ENCODE peak calls at places on chromosome 3, in eight cellular contexts. U is Caco-2, E is epithelial cell of proximal tubule, I is fibroblast of mammary gland, C is neural progenitor cell, T is astrocyte of the spinal cord, D is lung, Q is transverse colon. O is an unnamed sample.

GRCh38 chr3:57556459-57557087 is 499 bp downstream of the PDE12 start:
- DNase-seq in U (peak; percentile 41), C (no peak), E (no peak), Q (peak; percentile 33), D (no peak), I (peak; percentile 24), T (no peak), O (peak; percentile 42)

GRCh38 chr3:11953350-11953749 is 50.8 kb upstream of the SYN2 start:
- DNase-seq in U (no peak), D (no peak), E (no peak), T (no peak), Q (no peak), I (no peak), C (no peak), O (no peak)

GRCh38 chr3:141380987-141381386 is 12.7 kb downstream of the ZBTB38 start:
- DNase-seq in U (no peak), E (no peak), T (no peak), Q (no peak), D (no peak), I (no peak), C (no peak), O (no peak)

GRCh38 chr3:66609660-66610547 is 109.1 kb upstream of the LRIG1 start:
- DNase-seq in Q (no peak), C (peak; percentile 88), D (no peak), U (no peak), I (no peak), T (peak; percentile 95), E (peak; percentile 50), O (peak; percentile 93)

GRCh38 chr3:124607163-124607562 is 123.1 kb upstream of the UMPS start:
- DNase-seq in C (no peak), T (peak; percentile 86), I (peak; percentile 87), E (peak; percentile 33), Q (no peak), D (no peak), U (no peak), O (peak; percentile 80)

GRCh38 chr3:172658344-172659245 is 52.3 kb downstream of the NCEH1 start:
- DNase-seq in I (peak; percentile 99), Q (no peak), T (peak; percentile 98), C (no peak), D (no peak), U (no peak), E (peak; percentile 96), O (peak; percentile 100)

GRCh38 chr3:123028233-123028828 is 768 bp upstream of the SEMA5B start:
- DNase-seq in D (no peak), U (no peak), T (peak; percentile 71), E (peak; percentile 23), C (peak; percentile 81), Q (peak; percentile 31), I (peak; percentile 85), O (peak; percentile 89)

GRCh38 chr3:48985977-48986376 is 4.1 kb upstream of the P4HTM start:
- DNase-seq in C (no peak), I (no peak), U (no peak), E (no peak), Q (no peak), T (no peak), D (no peak), O (no peak)

GRCh38 chr3:36992806-36993325 is at the start of gene EPM2AIP1:
- DNase-seq in D (peak; percentile 100), I (no peak), T (no peak), E (no peak), C (peak; percentile 91), Q (no peak), U (no peak), O (no peak)

GRCh38 chr3:45516829-45517228 is 77.7 kb upstream of the LIMD1 start:
- DNase-seq in Q (no peak), T (peak; percentile 65), D (no peak), U (no peak), I (peak; percentile 35), E (no peak), C (no peak), O (peak; percentile 85)

GRCh38 chr3:192878374-192878773 is 39.3 kb downstream of the MB21D2 start:
- DNase-seq in Q (no peak), U (no peak), T (no peak), C (no peak), E (no peak), I (no peak), D (no peak), O (no peak)

GRCh38 chr3:82080261-82080660 is 318.8 kb upstream of the GBE1 start:
- DNase-seq in Q (no peak), U (no peak), T (peak; percentile 29), D (no peak), E (no peak), I (no peak), C (no peak), O (peak; percentile 39)

GRCh38 chr3:128278761-128279593 is 125.7 kb downstream of the EEFSEC start:
- DNase-seq in I (peak; percentile 93), C (peak; percentile 84), Q (peak; percentile 25), E (no peak), D (peak; percentile 43), T (peak; percentile 94), U (no peak), O (peak; percentile 74)

GRCh38 chr3:1700650-1701049 is 398.0 kb upstream of the CNTN4 start:
- DNase-seq in E (no peak), C (no peak), I (no peak), T (no peak), Q (no peak), U (no peak), D (no peak), O (no peak)

GRCh38 chr3:160331127-160331937 is 67.7 kb downstream of the IFT80 start:
- DNase-seq in Q (no peak), E (peak; percentile 68), U (no peak), T (peak; percentile 87), C (no peak), I (peak; percentile 78), D (no peak), O (peak; percentile 92)

GRCh38 chr3:5007873-5008272 is 28.6 kb downstream of the BHLHE40 start:
- DNase-seq in I (no peak), T (no peak), U (no peak), Q (no peak), D (no peak), C (no peak), E (no peak), O (no peak)

GRCh38 chr3:5005367-5005766 is 26.1 kb downstream of the BHLHE40 start:
- DNase-seq in C (no peak), T (no peak), U (no peak), D (no peak), I (no peak), E (no peak), Q (no peak), O (no peak)

GRCh38 chr3:5004319-5005152 is 25.3 kb downstream of the BHLHE40 start:
- DNase-seq in U (no peak), C (no peak), I (no peak), D (no peak), T (no peak), E (no peak), Q (no peak), O (no peak)

GRCh38 chr3:5009506-5010100 is 30.4 kb downstream of the BHLHE40 start:
- DNase-seq in C (no peak), I (peak; percentile 53), U (no peak), Q (no peak), T (peak; percentile 26), E (no peak), D (no peak), O (no peak)

DNA sequence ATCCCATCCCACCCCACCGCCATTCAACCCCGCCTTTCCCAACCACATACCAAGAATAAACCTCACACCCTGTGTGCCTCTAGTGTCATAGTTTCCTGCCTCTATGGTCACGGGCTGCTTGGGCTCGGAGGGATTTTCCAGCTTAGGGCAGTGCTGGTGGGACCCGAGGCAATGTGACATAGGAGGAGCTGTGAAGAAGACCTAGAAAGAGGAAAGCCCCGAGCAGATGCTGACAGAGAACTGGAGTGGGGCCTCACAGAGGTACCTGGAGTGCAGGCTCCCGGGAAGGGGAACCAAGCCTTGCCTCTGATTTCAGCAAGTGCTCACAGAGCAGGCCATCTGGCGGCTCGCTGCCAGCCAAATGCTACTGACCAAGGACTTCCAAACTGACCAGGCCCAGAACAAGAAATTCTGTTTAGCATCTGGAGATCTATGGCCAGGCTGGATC is 27.5 kb downstream of the BHLHE40 start:
- DNase-seq in I (no peak), C (no peak), E (no peak), T (no peak), U (no peak), D (no peak), Q (no peak), O (no peak)
- H3K4me3 ChIP-seq in I (no peak overlapping the region), C (no peak overlapping the region), E (no peak overlapping the region), T (no peak overlapping the region), U (no peak overlapping the region), D (no peak overlapping the region), Q (no peak overlapping the region), O (no peak overlapping the region)

DNA sequence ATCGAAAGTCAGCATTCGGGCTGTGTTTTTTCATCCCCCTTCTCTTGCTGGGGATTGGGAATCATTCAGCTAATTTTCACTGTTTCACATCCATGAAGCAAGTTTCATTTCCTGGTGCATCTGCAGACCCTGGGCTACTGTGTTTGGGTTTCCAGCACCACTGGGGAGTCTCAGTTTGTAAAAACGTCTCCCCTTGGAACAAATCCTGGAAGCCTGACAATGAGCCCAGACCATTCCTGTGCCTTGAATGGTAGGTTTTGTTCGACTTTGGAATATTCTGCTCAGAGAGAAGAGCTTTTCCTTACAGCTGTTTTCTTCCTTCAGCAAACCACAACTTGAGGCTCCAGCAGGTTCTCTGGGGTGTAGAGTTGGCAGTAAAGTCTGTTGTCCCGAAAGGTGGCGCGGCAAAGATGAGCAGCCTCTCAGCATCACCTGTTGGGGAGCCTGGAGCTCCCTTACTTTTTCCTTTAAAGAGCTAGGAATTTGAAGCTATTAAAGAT is 65.3 kb downstream of the BOC start:
- DNase-seq in Q (no peak), T (no peak), I (no peak), U (no peak), D (no peak), E (no peak), C (no peak), O (no peak)
- H3K4me3 ChIP-seq in Q (no peak overlapping the region), T (peak overlapping the region; percentile 23), I (no peak overlapping the region), U (no peak overlapping the region), D (no peak overlapping the region), E (no peak overlapping the region), C (no peak overlapping the region), O (peak overlapping the region; percentile 49)

GRCh38 chr3:142857056-142857455 is 31.8 kb downstream of the PCOLCE2 start:
- DNase-seq in C (peak; percentile 51), U (no peak), D (no peak), E (peak; percentile 48), T (no peak), Q (peak; percentile 27), I (no peak), O (peak; percentile 23)
- H3K4me3 ChIP-seq in C (no peak overlapping the region), U (no peak overlapping the region), D (no peak overlapping the region), E (no peak overlapping the region), T (no peak overlapping the region), Q (no peak overlapping the region), I (no peak overlapping the region), O (no peak overlapping the region)

DNA sequence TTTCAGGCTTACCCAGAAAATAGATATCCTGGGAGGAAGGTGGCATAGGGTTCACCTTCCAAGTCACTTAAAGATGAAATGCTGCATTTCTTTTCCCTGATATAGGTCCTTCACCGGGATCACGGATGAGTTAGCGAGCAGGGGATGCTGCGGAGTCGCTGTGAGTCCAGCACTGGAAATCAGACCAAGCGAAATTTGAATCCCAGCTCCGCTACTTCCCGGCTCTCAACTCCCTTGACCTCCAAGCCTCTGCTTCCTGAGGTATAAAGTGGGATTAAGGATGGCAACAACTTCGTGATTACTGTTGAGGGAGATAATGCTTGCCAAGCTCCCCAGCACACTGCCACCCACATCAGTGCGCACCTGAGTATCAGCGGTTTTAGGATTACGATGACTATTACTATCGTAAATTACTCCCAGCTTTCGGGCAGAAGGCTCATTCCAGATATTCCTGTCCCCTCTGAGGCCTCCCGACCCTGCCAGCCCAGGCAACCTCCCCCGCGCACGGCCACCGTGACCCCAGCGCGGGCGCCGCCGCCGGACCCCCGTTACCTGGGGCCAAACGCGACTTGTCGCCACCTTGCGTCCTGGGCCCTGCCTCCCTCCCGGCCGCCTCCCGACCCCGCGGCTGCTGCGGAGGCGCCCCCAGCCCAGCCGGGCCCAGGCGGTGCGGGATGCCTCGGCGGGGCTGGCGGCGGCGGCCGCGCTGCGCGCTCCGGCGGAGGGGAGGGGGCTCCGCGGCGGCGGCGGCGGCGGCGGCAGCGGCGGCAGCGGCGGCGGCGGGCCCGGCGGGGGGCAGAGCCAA is 542 bp upstream of the GPR27 start:
- DNase-seq in U (no peak), T (no peak), I (no peak), D (no peak), C (peak; percentile 29), Q (no peak), E (no peak), O (no peak)
- H3K4me3 ChIP-seq in U (peak overlapping the region; percentile 54), T (no peak overlapping the region), I (no peak overlapping the region), D (peak overlapping the region; percentile 64), C (peak overlapping the region; percentile 78), Q (peak overlapping the region; percentile 43), E (peak overlapping the region; percentile 44), O (peak overlapping the region; percentile 35)